ENCODE peak calls at places on chromosomes 11 and 22, in five cellular contexts. A, I, R, J and F are unnamed samples.

GRCh38 chr11:7501894-7502293 is 11.9 kb upstream of the PPFIBP2 start:
- DNase-seq in A (no peak), I (no peak), R (no peak), J (no peak), F (no peak)

GRCh38 chr11:35714882-35715612 is 52.5 kb downstream of the TRIM44 start:
- DNase-seq in A (no peak), I (no peak), R (no peak), J (no peak), F (no peak)

GRCh38 chr22:49966041-49966715 is 5.6 kb downstream of the PIM3 start:
- DNase-seq in A (no peak), I (peak), R (peak), J (peak), F (no peak)

GRCh38 chr11:116990061-116990473 is 108.2 kb downstream of the SIK3 start:
- DNase-seq in A (no peak), I (no peak), R (no peak), J (no peak), F (no peak)

GRCh38 chr22:42169055-42169469 is 38.5 kb upstream of the CYP2D6 start:
- DNase-seq in A (peak), I (peak), R (peak), J (peak), F (no peak)

GRCh38 chr22:29480512-29481264 is 670 bp downstream of the NEFH start:
- DNase-seq in A (no peak), I (no peak), R (no peak), J (peak), F (no peak)

GRCh38 chr11:8426076-8426475 is 162.4 kb upstream of the LMO1 start:
- DNase-seq in A (no peak), I (peak), R (no peak), J (no peak), F (no peak)

GRCh38 chr11:121225402-121225801 is 67.2 kb upstream of the SC5D start:
- DNase-seq in A (no peak), I (no peak), R (no peak), J (no peak), F (no peak)

GRCh38 chr11:46520971-46521745 is 72.7 kb downstream of the AMBRA1 start:
- DNase-seq in A (no peak), I (no peak), R (no peak), J (no peak), F (no peak)

GRCh38 chr22:30821863-30822215 is 127.2 kb downstream of the OSBP2 start:
- DNase-seq in A (no peak), I (no peak), R (no peak), J (no peak), F (no peak)

GRCh38 chr11:118241191-118242098 is 10.7 kb downstream of the MPZL3 start:
- DNase-seq in A (no peak), I (peak), R (peak), J (no peak), F (no peak)

GRCh38 chr11:2451336-2451735 is 6.5 kb downstream of the KCNQ1 start:
- DNase-seq in A (no peak), I (no peak), R (no peak), J (peak), F (no peak)

GRCh38 chr11:86245369-86246292 is 1.1 kb downstream of the EED start:
- DNase-seq in A (peak), I (no peak), R (peak), J (no peak), F (peak)

GRCh38 chr11:6027501-6027900 is 3.1 kb downstream of the OR56A1 start:
- DNase-seq in A (no peak), I (no peak), R (no peak), J (no peak), F (no peak)

GRCh38 chr22:48940266-48940987 is 887.2 kb downstream of the BRD1 start:
- DNase-seq in A (no peak), I (no peak), R (peak), J (no peak), F (peak)

GRCh38 chr11:64718084-64718779 is 4.8 kb downstream of the NRXN2 start:
- DNase-seq in A (no peak), I (no peak), R (no peak), J (peak), F (no peak)

GRCh38 chr11:57638811-57639320 is 10.8 kb downstream of the YPEL4 start:
- DNase-seq in A (no peak), I (no peak), R (no peak), J (peak), F (no peak)

GRCh38 chr11:57639321-57640067 is 10.2 kb downstream of the YPEL4 start:
- DNase-seq in A (no peak), I (no peak), R (no peak), J (peak), F (no peak)

GRCh38 chr11:57640068-57640800 is 9.5 kb downstream of the YPEL4 start:
- DNase-seq in A (no peak), I (no peak), R (no peak), J (no peak), F (no peak)

GRCh38 chr11:57637626-57638004 is 12.1 kb downstream of the YPEL4 start:
- DNase-seq in A (no peak), I (no peak), R (no peak), J (no peak), F (no peak)

DNA sequence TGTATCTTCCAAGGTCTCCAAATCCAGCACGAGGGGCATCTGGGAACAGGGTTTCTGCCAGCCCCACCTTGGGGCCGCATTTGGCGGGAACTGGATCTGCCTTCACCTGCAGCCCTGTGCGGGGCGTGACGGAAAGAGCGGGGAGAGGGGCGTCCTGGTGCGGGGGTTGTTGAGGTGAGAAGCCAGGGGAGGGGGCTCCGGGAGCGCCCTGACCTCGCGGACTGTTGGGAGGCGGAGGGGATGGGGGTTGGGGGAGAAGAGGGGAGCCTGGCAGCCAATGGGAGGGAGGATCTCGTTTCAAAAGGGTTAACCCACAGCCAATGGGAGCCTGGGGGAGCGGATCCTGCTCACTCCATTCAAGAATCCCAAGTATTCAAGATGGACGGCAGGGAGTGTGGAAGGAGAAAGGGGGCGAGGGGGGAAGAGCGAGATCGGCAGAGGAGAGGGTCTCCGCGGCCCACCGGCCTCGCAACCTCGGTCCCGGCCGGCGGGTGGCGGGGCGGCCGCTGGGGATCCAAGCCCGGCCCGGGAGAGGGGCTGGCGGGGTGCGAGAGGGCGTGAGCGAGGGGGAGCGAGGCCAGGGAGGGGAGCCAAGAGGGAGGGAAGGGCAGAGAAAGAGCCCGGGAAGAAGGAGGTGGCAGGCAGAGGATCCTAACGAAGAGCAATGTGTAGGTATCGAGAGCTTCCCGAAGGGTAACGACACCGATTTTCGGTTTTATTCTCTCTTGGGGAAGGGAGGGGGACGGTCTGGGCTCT is 11.5 kb downstream of the YPEL4 start:
- DNase-seq in A (peak), I (peak), R (peak), J (peak), F (no peak)
- TF ChIP-seq POLR2A in A (peak), I (no peak), R (peak), J (peak), F (no peak)

GRCh38 chr11:131354251-131354701 is 16.1 kb upstream of the NTM start:
- DNase-seq in A (no peak), I (no peak), R (no peak), J (no peak), F (no peak)
- H3K27ac ChIP-seq in A (no peak), I (no peak), R (no peak), J (no peak), F (no peak)

GRCh38 chr11:34624069-34624468 is 3.2 kb downstream of the EHF start:
- DNase-seq in A (no peak), I (no peak), R (peak), J (no peak), F (no peak)
- TF ChIP-seq POLR2A in A (no peak), I (no peak), R (peak), J (no peak), F (no peak)

GRCh38 chr11:67026941-67027340 is 4.0 kb downstream of the SYT12 start:
- DNase-seq in A (no peak), I (no peak), R (no peak), J (no peak), F (no peak)
- H3K27ac ChIP-seq in A (no peak), I (no peak), R (no peak), J (no peak), F (no peak)

DNA sequence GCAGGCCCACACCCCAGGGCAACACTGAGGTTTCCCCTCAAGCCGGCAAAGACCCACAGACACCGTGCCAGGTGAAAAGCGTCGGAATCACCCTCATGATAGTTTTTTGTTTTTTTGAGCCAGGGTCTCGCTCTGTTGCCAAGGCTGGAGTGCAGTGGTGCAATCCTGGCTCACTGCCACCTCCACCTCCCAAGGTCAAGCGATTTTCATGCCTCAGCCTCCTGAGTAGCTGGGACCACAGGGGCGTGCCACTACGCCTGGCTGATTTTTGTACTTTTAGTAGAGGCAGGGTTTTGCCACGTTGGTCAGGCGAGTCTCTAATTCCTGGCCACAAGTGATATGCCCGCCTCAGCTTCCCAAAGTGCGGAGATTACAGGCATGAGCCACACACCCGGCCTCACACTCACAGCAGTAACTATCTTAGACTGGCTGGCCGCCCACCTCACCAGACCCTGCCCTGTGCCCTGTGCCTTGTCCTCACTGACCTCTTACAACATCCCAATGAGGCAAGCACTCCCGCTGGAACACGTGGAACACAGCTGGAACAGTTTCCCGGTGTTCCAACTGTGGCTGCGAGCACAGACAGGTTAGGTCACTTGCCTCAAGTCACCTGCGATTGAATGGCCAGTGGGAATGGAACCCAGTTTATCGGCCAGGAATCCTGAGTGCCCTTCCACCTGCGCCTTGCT is 21.1 kb downstream of the LRRC10B start:
- DNase-seq in A (no peak), I (peak), R (no peak), J (peak), F (no peak)
- TF ChIP-seq POLR2A in A (no peak), I (no peak), R (no peak), J (no peak), F (no peak)

DNA sequence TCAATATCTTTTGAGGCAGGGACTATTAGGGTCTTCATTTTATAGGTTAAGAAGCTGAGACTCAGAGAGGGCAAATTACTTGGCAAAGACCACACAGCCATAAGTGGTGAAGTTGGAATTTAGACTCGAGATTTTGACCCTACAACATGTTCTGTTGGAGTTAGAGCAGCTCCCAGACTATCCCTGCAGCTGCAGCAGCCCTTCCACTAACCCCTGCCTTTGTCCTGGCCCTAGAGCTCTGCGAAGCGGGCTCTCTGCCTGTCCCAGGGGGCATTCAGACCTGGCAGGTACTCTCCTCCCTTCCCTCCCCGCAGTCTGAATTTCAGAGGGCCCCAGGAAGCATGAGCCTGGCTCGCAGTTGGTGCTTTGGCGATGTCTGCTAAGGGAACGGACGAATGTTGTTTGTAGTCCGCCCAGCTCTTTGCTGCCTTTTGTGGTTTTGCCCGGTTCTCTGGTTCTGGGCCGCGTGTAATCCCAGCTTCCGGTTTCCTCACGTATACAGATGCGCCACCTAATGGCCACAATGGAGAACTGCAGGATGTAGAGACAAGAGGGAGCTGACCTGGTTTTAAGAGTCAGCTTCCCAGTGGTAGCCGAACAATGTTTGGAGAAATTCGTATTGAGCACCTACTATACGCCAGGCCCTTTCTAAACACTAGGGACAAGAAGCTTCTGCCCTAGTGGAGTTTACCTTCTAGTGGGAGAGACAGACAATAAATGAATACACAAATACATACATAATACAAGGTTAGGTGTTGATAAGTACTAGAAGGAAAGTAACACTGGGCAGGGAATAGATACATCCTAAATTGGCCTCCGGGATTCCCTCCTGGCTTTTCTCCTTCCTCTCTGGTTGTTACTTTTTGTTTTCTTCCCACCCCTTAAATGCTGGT is 125.2 kb downstream of the ST3GAL4 start:
- DNase-seq in A (peak), I (peak), R (peak), J (peak), F (peak)
- H3K27ac ChIP-seq in A (peak), I (peak), R (peak), J (peak), F (peak)

DNA sequence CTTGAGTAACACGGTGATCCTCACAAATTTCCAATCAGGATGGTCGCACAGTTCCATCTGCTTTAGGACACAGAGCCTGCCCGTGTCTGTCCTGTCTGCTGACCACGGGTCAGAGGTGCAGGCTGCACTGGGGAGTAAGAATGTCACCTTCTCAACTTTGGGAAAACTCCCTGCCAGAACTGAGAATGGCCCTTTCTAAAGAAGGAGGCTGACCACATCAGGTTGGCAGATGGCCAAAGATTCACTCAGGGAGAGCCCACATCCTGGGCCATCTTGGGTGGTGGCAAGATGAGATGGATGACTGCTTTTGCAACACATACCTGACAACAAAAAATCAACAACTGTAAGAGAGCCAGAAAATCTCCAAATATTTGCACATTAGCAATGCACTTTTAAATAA is 101.9 kb downstream of the IGLL1 start:
- DNase-seq in A (no peak), I (no peak), R (no peak), J (no peak), F (peak)
- TF ChIP-seq POLR2A in A (no peak), I (no peak), R (no peak), J (no peak), F (no peak)

GRCh38 chr22:37571992-37572373 is 7.9 kb downstream of the LGALS2 start:
- DNase-seq in A (no peak), I (no peak), R (no peak), J (no peak), F (no peak)
- H3K27ac ChIP-seq in A (no peak), I (no peak), R (no peak), J (no peak), F (no peak)